ENCODE peak calls at places on chromosomes 3 and 15, in four cellular contexts. One of them, this sample, is unnamed.

GRCh38 chr3:70832811-70833509 is 520.5 kb upstream of the MDFIC2 start:
- DNase-seq in HEK293T: no peak
- DNase-seq in K562: no peak
- DNase-seq in HepG2: no peak
- DNase-seq in this sample: no peak

GRCh38 chr3:158470944-158471638 is 99.9 kb upstream of the MLF1 start:
- DNase-seq in HEK293T: no peak
- DNase-seq in K562: peak
- DNase-seq in HepG2: no peak
- DNase-seq in this sample: no peak

GRCh38 chr3:141124715-141125114 is 73.6 kb downstream of the SPSB4 start:
- DNase-seq in HEK293T: no peak
- DNase-seq in K562: no peak
- DNase-seq in HepG2: no peak
- DNase-seq in this sample: no peak

GRCh38 chr3:103699228-103699627 is 1264.4 kb downstream of the ZPLD1 start:
- DNase-seq in HEK293T: no peak
- DNase-seq in K562: no peak
- DNase-seq in HepG2: no peak
- DNase-seq in this sample: no peak

GRCh38 chr15:72474912-72475601 is 927 bp downstream of the ARIH1 start:
- DNase-seq in HEK293T: peak
- DNase-seq in K562: peak
- DNase-seq in HepG2: peak
- DNase-seq in this sample: peak

GRCh38 chr15:43893956-43894355 is 67.2 kb downstream of the WDR76 start:
- DNase-seq in HEK293T: no peak
- DNase-seq in K562: no peak
- DNase-seq in HepG2: no peak
- DNase-seq in this sample: no peak

GRCh38 chr3:164186095-164186494 is 892.2 kb downstream of the SI start:
- DNase-seq in HEK293T: no peak
- DNase-seq in K562: no peak
- DNase-seq in HepG2: no peak
- DNase-seq in this sample: no peak

GRCh38 chr3:50572158-50572557 is 2.8 kb downstream of the HEMK1 start:
- DNase-seq in HEK293T: peak
- DNase-seq in K562: peak
- DNase-seq in HepG2: peak
- DNase-seq in this sample: peak

GRCh38 chr15:39747326-39747725 is 35.3 kb downstream of the FSIP1 start:
- DNase-seq in HEK293T: no peak
- DNase-seq in K562: no peak
- DNase-seq in HepG2: no peak
- DNase-seq in this sample: no peak

GRCh38 chr15:39509941-39510845 is 70.7 kb upstream of the THBS1 start:
- DNase-seq in HEK293T: no peak
- DNase-seq in K562: no peak
- DNase-seq in HepG2: no peak
- DNase-seq in this sample: no peak

GRCh38 chr3:95923496-95924210 is 890.7 kb upstream of the EPHA6 start:
- DNase-seq in HEK293T: no peak
- DNase-seq in K562: peak
- DNase-seq in HepG2: no peak
- DNase-seq in this sample: no peak

GRCh38 chr3:192883512-192883911 is 34.1 kb downstream of the MB21D2 start:
- DNase-seq in HEK293T: no peak
- DNase-seq in K562: no peak
- DNase-seq in HepG2: peak
- DNase-seq in this sample: no peak

GRCh38 chr3:152621006-152621868 is 213.7 kb upstream of the P2RY1 start:
- DNase-seq in HEK293T: no peak
- DNase-seq in K562: no peak
- DNase-seq in HepG2: no peak
- DNase-seq in this sample: no peak

GRCh38 chr3:161042023-161042501 is 63.1 kb downstream of the B3GALNT1 start:
- DNase-seq in HEK293T: no peak
- DNase-seq in K562: no peak
- DNase-seq in HepG2: peak
- DNase-seq in this sample: no peak

GRCh38 chr3:133330043-133330442 is 69.8 kb upstream of the BFSP2 start:
- DNase-seq in HEK293T: peak
- DNase-seq in K562: no peak
- DNase-seq in HepG2: no peak
- DNase-seq in this sample: peak

GRCh38 chr15:95025924-95026728 is 794.8 kb downstream of the MCTP2 start:
- DNase-seq in HEK293T: peak
- DNase-seq in K562: peak
- DNase-seq in HepG2: no peak
- DNase-seq in this sample: peak

GRCh38 chr3:87228316-87228715 is 1.2 kb downstream of the CHMP2B start:
- DNase-seq in HEK293T: peak
- DNase-seq in K562: no peak
- DNase-seq in HepG2: peak
- DNase-seq in this sample: no peak

GRCh38 chr3:124893526-124893925 is 6.4 kb upstream of the ITGB5 start:
- DNase-seq in HEK293T: no peak
- DNase-seq in K562: no peak
- DNase-seq in HepG2: no peak
- DNase-seq in this sample: no peak

GRCh38 chr3:27034255-27034654 is 334.9 kb downstream of the NEK10 start:
- DNase-seq in HEK293T: no peak
- DNase-seq in K562: no peak
- DNase-seq in HepG2: no peak
- DNase-seq in this sample: no peak

GRCh38 chr15:48177383-48177874 is 666 bp downstream of the MYEF2 start:
- DNase-seq in HEK293T: peak
- DNase-seq in K562: no peak
- DNase-seq in HepG2: no peak
- DNase-seq in this sample: no peak

GRCh38 chr15:92603743-92604470 is 51.7 kb downstream of the FAM174B start:
- DNase-seq in HEK293T: no peak
- DNase-seq in K562: no peak
- DNase-seq in HepG2: no peak
- DNase-seq in this sample: no peak

GRCh38 chr3:25831578-25831977 is 41.7 kb downstream of the OXSM start:
- DNase-seq in HEK293T: peak
- DNase-seq in K562: peak
- DNase-seq in HepG2: no peak
- DNase-seq in this sample: no peak

GRCh38 chr15:70617076-70617910 is 146.1 kb downstream of the UACA start:
- DNase-seq in HEK293T: no peak
- DNase-seq in K562: no peak
- DNase-seq in HepG2: peak
- DNase-seq in this sample: no peak

DNA sequence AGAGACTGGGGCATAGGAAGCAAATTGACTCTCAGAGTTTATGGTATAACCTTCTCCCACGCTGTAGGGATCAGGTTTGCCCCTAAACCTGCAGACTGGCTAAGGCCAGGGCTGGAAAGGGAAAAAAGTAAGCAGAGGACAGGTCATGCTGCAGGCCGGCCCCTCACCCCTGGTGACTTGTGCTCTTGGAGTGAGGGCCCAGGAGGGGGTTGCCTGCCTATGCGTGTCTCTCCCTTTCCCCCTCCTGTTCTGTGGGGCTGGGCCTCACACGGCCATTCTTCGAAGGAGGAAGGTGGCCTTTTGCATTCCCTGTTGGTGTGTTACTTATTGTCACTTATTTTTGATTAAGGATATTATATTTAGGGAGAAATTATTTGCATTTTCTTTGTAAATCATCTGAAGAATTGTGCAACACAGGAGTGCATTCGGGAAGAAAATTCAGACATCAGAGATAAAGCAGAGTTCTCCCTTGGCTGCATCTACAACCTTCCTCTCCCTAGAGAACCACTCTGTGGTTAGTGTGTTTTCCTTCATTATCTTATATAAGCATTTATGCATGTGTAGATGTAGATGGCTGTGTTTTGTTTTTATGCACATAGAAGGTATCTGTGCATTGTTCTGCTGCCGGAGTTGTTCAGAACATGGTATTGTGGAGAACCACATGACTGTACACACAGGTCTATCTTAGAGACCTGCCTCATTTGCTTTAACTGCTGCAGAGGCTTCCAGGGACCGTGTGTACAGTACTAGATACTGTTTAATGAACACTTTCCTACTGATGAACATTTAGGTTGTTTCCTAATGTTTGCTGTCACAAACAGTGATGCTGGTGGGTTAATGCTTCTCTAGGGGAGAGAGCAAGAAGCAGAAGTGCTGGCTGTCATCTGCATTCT is 133.5 kb downstream of the APBA2 start:
- DNase-seq in HEK293T: no peak
- DNase-seq in K562: no peak
- DNase-seq in HepG2: no peak
- DNase-seq in this sample: no peak
- TF ChIP-seq ELF4 in HEK293T: no peak
- TF ChIP-seq ELF4 in K562: no peak
- TF ChIP-seq ELF4 in HepG2: no peak
- TF ChIP-seq ELF4 in this sample: no peak

DNA sequence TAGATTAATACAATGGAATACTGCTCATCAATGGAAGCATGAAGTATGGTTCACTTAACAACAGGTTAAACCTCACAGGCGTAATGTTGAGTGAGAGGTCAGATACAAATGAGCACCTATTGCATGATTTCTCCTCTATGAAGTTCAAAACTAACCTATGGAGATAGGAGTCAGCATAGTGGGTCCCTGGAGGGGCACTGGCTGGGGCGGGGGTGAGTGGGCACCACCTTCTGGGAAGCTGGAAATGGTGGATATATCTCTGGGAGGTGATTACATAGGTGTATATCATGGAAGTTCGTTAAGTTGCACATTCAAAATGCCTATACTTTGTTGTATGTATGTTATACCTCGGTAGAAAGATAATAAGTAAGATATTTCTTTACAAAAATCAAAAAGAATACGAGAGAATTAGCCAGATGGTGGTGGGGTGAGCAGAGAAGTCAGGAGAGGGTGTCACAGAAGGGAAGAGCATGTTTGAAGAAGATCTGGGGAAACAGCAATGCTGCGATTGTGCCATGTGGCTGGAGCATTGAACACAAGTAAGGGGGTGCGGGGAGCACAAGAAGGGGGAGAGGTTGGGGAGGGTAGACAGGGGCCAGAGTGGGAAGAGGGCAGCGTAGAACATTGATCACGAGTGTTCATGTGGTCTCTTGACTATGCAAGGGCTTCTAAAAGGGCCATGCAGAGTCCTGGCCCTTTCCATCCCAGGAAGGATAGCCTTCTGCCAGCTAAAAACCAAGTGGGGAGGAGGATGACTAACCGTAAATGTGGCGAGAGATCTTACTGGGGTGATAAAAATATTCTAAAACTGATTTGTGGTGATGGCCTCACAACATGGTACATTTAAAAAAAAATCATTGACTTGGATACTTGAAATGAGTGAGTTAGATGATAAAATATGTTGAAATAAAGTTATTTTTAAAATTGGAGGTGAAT is 30.2 kb downstream of the ITGA11 start:
- DNase-seq in HEK293T: no peak
- DNase-seq in K562: no peak
- DNase-seq in HepG2: no peak
- DNase-seq in this sample: no peak
- TF ChIP-seq ELF4 in HEK293T: no peak
- TF ChIP-seq ELF4 in K562: no peak
- TF ChIP-seq ELF4 in HepG2: no peak
- TF ChIP-seq ELF4 in this sample: no peak

GRCh38 chr3:19025441-19025840 is 122.9 kb upstream of the KCNH8 start:
- DNase-seq in HEK293T: no peak
- DNase-seq in K562: no peak
- DNase-seq in HepG2: no peak
- DNase-seq in this sample: no peak
- TF ChIP-seq ELF4 in HEK293T: no peak
- TF ChIP-seq ELF4 in K562: no peak
- TF ChIP-seq ELF4 in HepG2: no peak
- TF ChIP-seq ELF4 in this sample: no peak

GRCh38 chr3:65974505-65974904 is 64.2 kb downstream of the MAGI1 start:
- DNase-seq in HEK293T: no peak
- DNase-seq in K562: peak
- DNase-seq in HepG2: no peak
- DNase-seq in this sample: peak

GRCh38 chr3:65978116-65978515 is 60.6 kb downstream of the MAGI1 start:
- DNase-seq in HEK293T: no peak
- DNase-seq in K562: no peak
- DNase-seq in HepG2: no peak
- DNase-seq in this sample: no peak

GRCh38 chr3:65979152-65979551 is 59.6 kb downstream of the MAGI1 start:
- DNase-seq in HEK293T: no peak
- DNase-seq in K562: no peak
- DNase-seq in HepG2: no peak
- DNase-seq in this sample: no peak

GRCh38 chr3:65975031-65975430 is 63.7 kb downstream of the MAGI1 start:
- DNase-seq in HEK293T: no peak
- DNase-seq in K562: no peak
- DNase-seq in HepG2: no peak
- DNase-seq in this sample: no peak

GRCh38 chr3:65979731-65980130 is 59.0 kb downstream of the MAGI1 start:
- DNase-seq in HEK293T: no peak
- DNase-seq in K562: no peak
- DNase-seq in HepG2: no peak
- DNase-seq in this sample: no peak
- TF ChIP-seq ELF4 in HEK293T: no peak
- TF ChIP-seq ELF4 in K562: no peak
- TF ChIP-seq ELF4 in HepG2: no peak
- TF ChIP-seq ELF4 in this sample: no peak

GRCh38 chr15:66802087-66803001 is 100.3 kb downstream of the SMAD6 start:
- DNase-seq in HEK293T: no peak
- DNase-seq in K562: peak
- DNase-seq in HepG2: no peak
- DNase-seq in this sample: no peak
- TF ChIP-seq ELF4 in HEK293T: no peak
- TF ChIP-seq ELF4 in K562: no peak
- TF ChIP-seq ELF4 in HepG2: no peak
- TF ChIP-seq ELF4 in this sample: no peak

GRCh38 chr3:40679289-40679688 is 154.5 kb downstream of the ZNF621 start:
- DNase-seq in HEK293T: no peak
- DNase-seq in K562: no peak
- DNase-seq in HepG2: no peak
- DNase-seq in this sample: no peak
- TF ChIP-seq ELF4 in HEK293T: no peak
- TF ChIP-seq ELF4 in K562: no peak
- TF ChIP-seq ELF4 in HepG2: no peak
- TF ChIP-seq ELF4 in this sample: no peak

DNA sequence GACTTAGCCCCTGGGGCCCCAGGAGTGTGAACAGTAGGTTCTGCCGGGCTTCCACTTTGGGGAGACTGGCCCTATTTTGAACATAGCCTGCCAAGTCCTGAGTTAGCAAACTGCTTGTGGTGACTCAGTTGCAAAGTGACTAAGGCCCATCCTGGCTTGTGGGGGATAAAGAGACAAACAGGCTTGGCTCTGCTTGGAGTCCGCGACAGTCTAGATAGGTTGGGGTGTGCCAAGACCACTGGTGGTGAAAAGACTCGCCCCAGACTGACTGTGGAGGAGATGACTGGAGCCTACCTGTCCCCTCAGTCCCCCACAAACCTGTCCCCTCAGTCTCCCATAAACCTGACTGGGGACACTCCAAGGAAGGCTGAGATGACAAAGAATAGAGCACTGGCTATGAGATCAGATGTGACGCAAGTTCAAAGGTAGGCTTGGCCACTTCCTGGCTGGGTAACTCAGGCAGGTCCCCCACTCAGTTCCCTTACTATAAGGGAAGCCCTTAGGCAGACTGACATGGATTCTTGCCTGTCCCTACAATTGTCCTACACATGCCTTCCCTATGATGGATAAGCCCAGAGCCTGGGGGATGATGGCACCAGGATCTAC is 4.3 kb downstream of the DNASE1L3 start:
- DNase-seq in HEK293T: no peak
- DNase-seq in K562: peak
- DNase-seq in HepG2: peak
- DNase-seq in this sample: no peak
- TF ChIP-seq ELF4 in HEK293T: no peak
- TF ChIP-seq ELF4 in K562: no peak
- TF ChIP-seq ELF4 in HepG2: no peak
- TF ChIP-seq ELF4 in this sample: no peak